ENCODE peak calls at places on chromosomes 1 and 21, in four cellular contexts. A, W, H and S are unnamed samples.

GRCh38 chr1:27538793-27539192 is 48.8 kb upstream of the WASF2 start:
- DNase-seq in A (no peak), W (no peak), H (no peak), S (no peak)

GRCh38 chr1:51525295-51525694 is 6.2 kb upstream of the EPS15 start:
- DNase-seq in A (no peak), W (no peak), H (no peak), S (no peak)

GRCh38 chr1:219567341-219567947 is 45.5 kb downstream of the ZC3H11B start:
- DNase-seq in A (no peak), W (no peak), H (peak), S (no peak)

GRCh38 chr1:150162862-150163706 is 13.4 kb downstream of the PLEKHO1 start:
- DNase-seq in A (peak), W (peak), H (peak), S (peak)

GRCh38 chr1:44423706-44424546 is 18.9 kb downstream of the RNF220 start:
- DNase-seq in A (peak), W (peak), H (no peak), S (no peak)

GRCh38 chr1:247681288-247681897 is 1.9 kb upstream of the OR13G1 start:
- DNase-seq in A (no peak), W (peak), H (peak), S (peak)

GRCh38 chr1:110148961-110149360 is 1.3 kb upstream of the SLC6A17 start:
- DNase-seq in A (no peak), W (no peak), H (no peak), S (no peak)

GRCh38 chr1:1477206-1477605 is 5.6 kb downstream of the ATAD3B start:
- DNase-seq in A (no peak), W (no peak), H (no peak), S (no peak)

GRCh38 chr1:42939216-42939615 is 19.5 kb downstream of the SLC2A1 start:
- DNase-seq in A (peak), W (peak), H (no peak), S (no peak)

GRCh38 chr1:172351761-172352161 is 68.7 kb upstream of the C1orf105 start:
- DNase-seq in A (no peak), W (no peak), H (no peak), S (no peak)

GRCh38 chr1:157092831-157093230 is 6.8 kb downstream of the ETV3L start:
- DNase-seq in A (peak), W (peak), H (no peak), S (no peak)

GRCh38 chr1:180269848-180270766 is 40.0 kb downstream of the LHX4 start:
- DNase-seq in A (peak), W (peak), H (no peak), S (no peak)

GRCh38 chr1:91148641-91149069 is 126.8 kb upstream of the ZNF644 start:
- DNase-seq in A (no peak), W (no peak), H (no peak), S (no peak)

GRCh38 chr1:220335668-220336067 is 63.4 kb upstream of the RAB3GAP2 start:
- DNase-seq in A (no peak), W (peak), H (no peak), S (no peak)

GRCh38 chr1:92858564-92859399 is 26.9 kb downstream of the RPL5 start:
- DNase-seq in A (no peak), W (peak), H (peak), S (peak)

GRCh38 chr1:10945988-10946387 is 66.5 kb upstream of the TARDBP start:
- DNase-seq in A (no peak), W (no peak), H (peak), S (no peak)

GRCh38 chr1:208101661-208102431 is 142.3 kb downstream of the PLXNA2 start:
- DNase-seq in A (no peak), W (peak), H (no peak), S (no peak)

GRCh38 chr1:33379631-33380354 is 51.1 kb downstream of the PHC2 start:
- DNase-seq in A (no peak), W (no peak), H (no peak), S (no peak)

GRCh38 chr21:37673801-37674575 is 242.3 kb downstream of the KCNJ6 start:
- DNase-seq in A (no peak), W (no peak), H (no peak), S (no peak)

GRCh38 chr1:88673446-88673845 is 10.6 kb upstream of the PKN2 start:
- DNase-seq in A (no peak), W (no peak), H (no peak), S (no peak)

GRCh38 chr1:201916649-201917249 is 28.1 kb downstream of the SHISA4 start:
- DNase-seq in A (peak), W (peak), H (peak), S (no peak)

GRCh38 chr1:39596163-39596562 is 19.6 kb upstream of the PABPC4 start:
- DNase-seq in A (no peak), W (no peak), H (no peak), S (no peak)

GRCh38 chr1:39593386-39593785 is 16.8 kb upstream of the PABPC4 start:
- DNase-seq in A (no peak), W (no peak), H (no peak), S (no peak)

GRCh38 chr1:39590546-39590945 is 14.0 kb upstream of the PABPC4 start:
- DNase-seq in A (no peak), W (no peak), H (no peak), S (no peak)

GRCh38 chr1:39592069-39592468 is 15.5 kb upstream of the PABPC4 start:
- DNase-seq in A (no peak), W (no peak), H (no peak), S (no peak)
- TF ChIP-seq CTCF in A (no peak), W (no peak), H (no peak), S (no peak)

GRCh38 chr21:20737227-20737626 is 261.0 kb upstream of the NCAM2 start:
- DNase-seq in A (no peak), W (no peak), H (no peak), S (no peak)

GRCh38 chr21:20741445-20741844 is 256.8 kb upstream of the NCAM2 start:
- DNase-seq in A (no peak), W (no peak), H (no peak), S (no peak)

DNA sequence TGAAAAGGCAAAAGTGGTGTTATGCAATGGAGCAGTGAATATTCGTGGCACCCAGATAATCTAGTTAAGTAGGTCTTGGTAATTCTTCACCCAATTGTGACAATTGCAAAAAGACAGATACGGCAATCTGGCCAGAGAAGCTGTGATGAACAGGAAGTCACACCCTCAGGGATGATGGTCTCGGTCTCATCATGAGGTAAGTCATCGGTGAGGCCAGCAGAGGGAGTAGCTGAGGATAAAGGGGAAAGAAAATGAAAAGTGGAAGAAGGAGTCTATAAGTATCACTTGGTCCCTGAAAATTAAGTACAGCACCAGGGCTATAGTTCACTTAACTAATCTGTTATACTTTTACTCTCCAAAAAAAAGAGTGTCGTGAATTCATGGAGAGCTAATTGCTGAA is 258.8 kb upstream of the NCAM2 start:
- DNase-seq in A (no peak), W (no peak), H (peak), S (peak)
- TF ChIP-seq CTCF in A (no peak), W (no peak), H (peak), S (peak)

GRCh38 chr1:2878591-2878990 is 77.1 kb upstream of the TTC34 start:
- DNase-seq in A (no peak), W (no peak), H (no peak), S (no peak)

GRCh38 chr1:2874207-2875165 is 73.0 kb upstream of the TTC34 start:
- DNase-seq in A (peak), W (peak), H (no peak), S (no peak)

GRCh38 chr1:2877391-2877790 is 75.9 kb upstream of the TTC34 start:
- DNase-seq in A (no peak), W (no peak), H (no peak), S (no peak)

GRCh38 chr1:2876846-2877245 is 75.4 kb upstream of the TTC34 start:
- DNase-seq in A (no peak), W (no peak), H (no peak), S (no peak)

GRCh38 chr1:2875677-2876531 is 74.4 kb upstream of the TTC34 start:
- DNase-seq in A (peak), W (peak), H (peak), S (peak)
- TF ChIP-seq CTCF in A (peak), W (no peak), H (no peak), S (no peak)

GRCh38 chr1:160748182-160748876 is 9.3 kb downstream of the SLAMF7 start:
- DNase-seq in A (no peak), W (no peak), H (no peak), S (no peak)
- TF ChIP-seq CTCF in A (no peak), W (no peak), H (peak), S (no peak)

DNA sequence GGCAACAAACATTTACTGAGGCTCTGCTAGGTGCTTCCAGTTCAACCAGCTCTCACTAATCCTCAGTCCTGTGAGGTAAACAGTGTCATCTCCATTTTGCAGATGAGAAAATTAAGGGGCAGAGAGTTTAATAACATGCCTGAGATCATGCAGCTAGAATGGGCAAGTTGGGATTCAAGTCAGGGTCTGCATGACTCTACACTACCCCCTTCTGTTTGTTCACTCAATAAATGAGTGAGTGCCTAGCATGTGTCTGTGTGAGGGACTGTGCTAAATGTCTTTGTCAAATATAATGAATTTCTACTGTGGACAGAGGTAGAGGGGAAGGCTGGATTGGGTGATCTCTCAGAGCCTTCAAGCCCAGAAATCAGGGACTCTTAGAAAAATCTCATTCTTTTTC is 4.5 kb downstream of the PEF1 start:
- DNase-seq in A (no peak), W (no peak), H (no peak), S (no peak)
- TF ChIP-seq CTCF in A (no peak), W (no peak), H (no peak), S (no peak)

DNA sequence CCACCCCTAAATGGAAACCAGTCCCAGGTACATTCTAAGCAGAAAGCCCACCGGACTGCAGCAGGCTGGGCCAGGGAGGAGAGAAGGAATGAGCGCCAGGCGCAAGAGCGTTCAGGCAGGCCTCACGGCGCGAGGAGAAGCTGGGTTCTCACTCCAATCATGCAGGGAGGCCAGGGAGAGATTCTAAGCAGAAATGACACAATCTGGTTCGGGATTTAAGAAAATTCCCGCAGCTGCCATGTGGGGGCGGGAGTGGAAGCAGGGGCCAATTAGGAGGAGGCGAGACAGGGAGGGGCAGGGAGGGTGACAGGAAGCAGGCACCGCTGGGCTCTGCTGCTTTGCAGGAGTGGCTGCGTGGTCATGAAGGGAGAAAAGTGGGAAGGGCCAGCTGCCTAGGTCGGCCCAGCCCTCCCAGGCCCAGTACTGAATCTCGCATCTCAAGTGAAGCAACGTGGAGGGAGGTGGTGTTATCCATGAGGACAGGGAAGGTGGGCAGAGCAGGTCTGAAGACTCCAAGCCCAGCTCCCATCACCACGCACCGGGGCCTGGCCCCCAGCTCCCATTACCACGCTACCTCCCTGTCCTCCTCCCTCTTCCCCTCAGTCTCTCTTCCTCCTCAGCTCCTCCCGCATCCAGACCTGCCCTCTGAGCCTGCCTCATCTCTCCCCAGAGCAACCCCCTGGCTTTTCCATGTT is 11.8 kb downstream of the NPHP4 start:
- DNase-seq in A (no peak), W (no peak), H (peak), S (peak)
- TF ChIP-seq CTCF in A (no peak), W (no peak), H (peak), S (peak)

DNA sequence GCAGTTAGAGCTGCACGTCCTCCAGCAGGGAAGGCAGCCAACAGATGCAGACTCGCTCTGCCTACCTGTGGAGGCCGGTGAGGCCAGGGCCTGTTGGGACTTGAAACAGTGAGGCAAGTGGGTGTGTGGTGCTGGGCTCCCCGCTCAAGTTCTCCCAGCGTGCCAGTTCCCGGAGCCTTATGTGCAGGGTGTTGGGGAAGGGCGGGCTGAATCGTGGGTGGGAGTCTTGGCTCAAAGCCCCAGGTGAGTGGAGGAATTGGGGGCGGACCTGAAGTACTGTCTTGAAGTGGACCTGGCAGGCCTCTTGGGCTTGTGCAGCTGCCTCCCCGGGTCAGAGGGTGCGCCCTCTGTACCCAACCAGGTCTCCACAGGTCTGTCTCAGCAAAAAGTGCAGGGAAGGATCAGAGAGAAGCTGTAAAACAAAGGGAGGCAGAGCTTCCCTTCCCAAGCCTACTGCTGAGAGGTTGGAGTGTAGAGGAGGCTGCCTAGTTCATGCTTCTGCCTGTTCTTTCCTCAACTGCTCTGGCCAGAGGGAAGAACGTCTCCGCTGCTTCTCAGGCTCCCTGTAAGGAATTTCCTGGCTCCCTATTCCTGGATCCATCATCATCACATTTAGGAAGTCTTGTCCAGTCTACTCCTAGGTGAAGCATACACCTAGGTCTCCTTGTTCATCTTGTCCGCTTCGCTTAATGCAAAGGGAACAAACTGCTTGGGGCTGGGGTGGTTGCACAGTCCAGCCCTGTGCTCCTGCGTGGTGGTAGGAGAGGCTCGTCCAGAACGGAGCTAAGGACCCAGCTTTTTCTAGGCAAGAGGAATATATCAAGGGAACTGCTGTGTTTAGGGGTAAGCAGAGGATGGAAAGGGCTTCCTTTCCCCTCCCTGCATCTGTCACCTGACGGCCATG is 14.9 kb downstream of the UTP11 start:
- DNase-seq in A (no peak), W (no peak), H (no peak), S (no peak)
- TF ChIP-seq CTCF in A (no peak), W (no peak), H (no peak), S (no peak)